ENCODE peak calls at places on chromosome 12, in six cellular contexts. V is thoracic aorta; Y is endothelial cell of umbilical vein; R is ovary; D is hepatocyte; E is CD8-positive, alpha-beta T cell. O is an unnamed sample. For H3K27me3, the result is how much of the 10 kb centered on the place peaks cover.

GRCh38 chr12:70609739-70610491 is 27.3 kb downstream of the PTPRB start:
- DNase-seq in V (no peak), Y (peak), R (peak), D (peak), E (no peak), O (no peak)

GRCh38 chr12:68497702-68498101 is 113.0 kb upstream of the RAP1B start:
- DNase-seq in V (no peak), Y (peak), R (no peak), D (no peak), E (no peak), O (no peak)

GRCh38 chr12:64385019-64385418 is 5.5 kb downstream of the C12orf56 start:
- DNase-seq in V (no peak), Y (no peak), R (no peak), D (no peak), E (no peak), O (no peak)

GRCh38 chr12:52811191-52812072 is 2.5 kb downstream of the KRT4 start:
- DNase-seq in V (no peak), Y (no peak), R (no peak), D (no peak), E (no peak), O (no peak)

GRCh38 chr12:58176296-58176869 is 235.0 kb downstream of the ATP23 start:
- DNase-seq in V (no peak), Y (peak), R (no peak), D (peak), E (no peak), O (no peak)

GRCh38 chr12:15534322-15534721 is 212.0 kb downstream of the PTPRO start:
- DNase-seq in V (no peak), Y (no peak), R (no peak), D (no peak), E (no peak), O (no peak)

GRCh38 chr12:116319316-116319715 is 41.8 kb upstream of the MED13L start:
- DNase-seq in V (no peak), Y (no peak), R (no peak), D (no peak), E (no peak), O (no peak)

GRCh38 chr12:7935773-7936581 is at the start of gene SLC2A3:
- DNase-seq in V (no peak), Y (peak), R (peak), D (peak), E (peak), O (peak)

GRCh38 chr12:2110841-2111566 is 58.2 kb downstream of the CACNA1C start:
- DNase-seq in V (no peak), Y (no peak), R (no peak), D (no peak), E (no peak), O (no peak)

GRCh38 chr12:116319851-116320621 is 42.5 kb upstream of the MED13L start:
- DNase-seq in V (peak), Y (peak), R (peak), D (peak), E (no peak), O (no peak)

GRCh38 chr12:78209851-78210493 is 379.3 kb downstream of the NAV3 start:
- DNase-seq in V (no peak), Y (no peak), R (no peak), D (no peak), E (no peak), O (no peak)

GRCh38 chr12:70236990-70237389 is 6.2 kb upstream of the CNOT2 start:
- DNase-seq in V (no peak), Y (no peak), R (no peak), D (no peak), E (no peak), O (no peak)

GRCh38 chr12:118034429-118035193 is 18.1 kb downstream of the RFC5 start:
- DNase-seq in V (no peak), Y (peak), R (no peak), D (peak), E (no peak), O (no peak)

GRCh38 chr12:11711675-11712327 is 62.3 kb downstream of the ETV6 start:
- DNase-seq in V (no peak), Y (no peak), R (no peak), D (no peak), E (no peak), O (no peak)

GRCh38 chr12:40248585-40249297 is 23.9 kb downstream of the LRRK2 start:
- DNase-seq in V (no peak), Y (no peak), R (no peak), D (no peak), E (no peak), O (no peak)

GRCh38 chr12:84803661-84804060 is 108.9 kb downstream of the SLC6A15 start:
- DNase-seq in V (no peak), Y (no peak), R (no peak), D (no peak), E (no peak), O (no peak)

GRCh38 chr12:19430988-19431387 is 8.3 kb upstream of the AEBP2 start:
- DNase-seq in V (no peak), Y (peak), R (no peak), D (no peak), E (no peak), O (no peak)

DNA sequence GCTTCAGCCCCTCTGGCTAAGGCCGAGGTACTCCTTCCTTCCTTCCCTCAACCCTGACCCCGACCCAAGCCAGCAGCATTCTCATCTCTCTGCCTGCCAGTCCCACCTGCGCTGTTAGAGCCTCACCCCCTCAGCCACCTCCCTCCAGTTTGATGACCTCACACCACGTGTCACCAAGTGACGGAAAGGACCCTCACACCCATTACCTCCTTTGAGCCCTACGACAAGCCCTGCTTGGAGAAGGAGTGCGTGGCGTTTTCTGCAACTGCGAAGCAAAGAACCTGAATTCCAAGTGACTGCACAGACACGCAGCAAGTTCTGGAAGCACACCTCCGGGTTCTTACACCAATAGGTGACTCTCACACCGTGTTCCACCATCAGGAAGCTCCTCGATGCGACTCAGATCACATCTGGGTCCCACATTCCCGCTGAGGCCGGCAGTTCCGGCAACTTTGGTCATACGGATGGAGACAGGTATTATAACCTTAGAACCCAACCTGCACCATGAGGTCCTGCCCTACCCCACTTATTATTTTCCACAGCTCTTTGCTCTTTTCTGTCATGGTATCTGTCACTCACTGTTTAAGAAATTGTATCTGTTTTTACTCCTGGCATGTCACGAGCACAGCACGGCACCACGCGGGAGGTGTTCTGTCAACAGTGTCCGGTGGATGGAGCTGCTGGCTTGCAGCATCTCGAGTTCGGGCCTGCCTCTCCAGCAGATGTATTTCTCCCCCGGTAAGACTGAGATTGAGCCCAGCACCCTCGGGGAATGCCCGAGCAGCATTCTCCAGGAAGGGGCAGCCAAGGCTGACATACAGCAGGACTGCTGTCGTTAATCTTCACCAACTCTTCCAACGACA is 5.0 kb upstream of the SLC6A12 start:
- DNase-seq in V (no peak), Y (no peak), R (no peak), D (no peak), E (no peak), O (no peak)
- H3K27me3 ChIP-seq in V (under half), Y (under half), R (under half), D (under half), E (under half), O (under half)

DNA sequence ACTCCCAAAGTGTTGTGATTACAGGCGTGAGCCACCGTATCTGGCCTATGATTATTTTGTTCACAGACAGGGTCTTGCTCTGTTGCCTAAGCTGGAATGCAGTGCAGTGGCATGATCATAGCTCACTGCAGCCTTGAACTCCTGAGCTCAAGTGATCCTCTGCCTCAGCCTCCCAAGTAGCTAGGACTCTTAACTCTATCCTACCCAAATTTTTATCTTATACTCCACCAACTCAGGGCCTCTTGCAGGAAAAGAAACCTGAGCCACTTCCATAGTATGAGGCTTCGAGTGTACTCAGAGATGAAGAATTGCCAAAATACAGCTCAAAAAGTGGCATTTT is 828 bp downstream of the MMAB start:
- DNase-seq in V (no peak), Y (no peak), R (no peak), D (no peak), E (no peak), O (no peak)
- H3K27me3 ChIP-seq in V (under half), Y (under half), R (under half), D (under half), E (under half), O (under half)

DNA sequence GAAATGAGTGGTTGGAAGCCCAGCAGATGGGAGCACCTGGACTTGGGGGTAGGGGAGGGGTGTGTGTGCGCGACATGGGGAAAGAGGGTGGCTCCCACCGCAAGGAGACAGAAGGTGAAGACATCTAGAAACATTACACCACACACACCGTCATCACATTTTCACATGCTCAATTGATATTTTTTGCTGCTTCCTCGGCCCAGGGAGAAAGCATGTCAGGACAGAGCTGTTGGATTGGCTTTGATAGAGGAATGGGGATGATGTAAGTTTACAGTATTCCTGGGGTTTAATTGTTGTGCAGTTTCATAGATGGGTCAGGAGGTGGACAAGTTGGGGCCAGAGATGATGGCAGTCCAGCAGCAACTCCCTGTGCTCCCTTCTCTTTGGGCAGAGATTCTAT is 9.2 kb downstream of the GABARAPL1 start:
- DNase-seq in V (no peak), Y (no peak), R (no peak), D (no peak), E (no peak), O (no peak)
- H3K27me3 ChIP-seq in V (under half), Y (under half), R (under half), D (under half), E (under half), O (under half)

GRCh38 chr12:49543221-49543913 is 4.5 kb downstream of the KCNH3 start:
- DNase-seq in V (no peak), Y (no peak), R (peak), D (no peak), E (no peak), O (no peak)

GRCh38 chr12:49543914-49544815 is 5.3 kb downstream of the KCNH3 start:
- DNase-seq in V (no peak), Y (no peak), R (no peak), D (no peak), E (no peak), O (no peak)

GRCh38 chr12:49541140-49541861 is 2.5 kb downstream of the KCNH3 start:
- DNase-seq in V (no peak), Y (no peak), R (no peak), D (no peak), E (no peak), O (no peak)

GRCh38 chr12:49541911-49542505 is 3.2 kb downstream of the KCNH3 start:
- DNase-seq in V (no peak), Y (no peak), R (no peak), D (no peak), E (no peak), O (no peak)

GRCh38 chr12:49542592-49543160 is 3.8 kb downstream of the KCNH3 start:
- DNase-seq in V (no peak), Y (no peak), R (no peak), D (no peak), E (no peak), O (no peak)
- H3K27me3 ChIP-seq in V (under half), Y (under half), R (under half), D (half or more), E (under half), O (under half)

GRCh38 chr12:54608786-54609185 is 20.3 kb upstream of the PPP1R1A start:
- DNase-seq in V (no peak), Y (no peak), R (no peak), D (no peak), E (no peak), O (no peak)
- H3K27me3 ChIP-seq in V (under half), Y (under half), R (under half), D (under half), E (under half), O (under half)

GRCh38 chr12:76719642-76720041 is 44.3 kb upstream of the ZDHHC17 start:
- DNase-seq in V (no peak), Y (no peak), R (no peak), D (no peak), E (no peak), O (no peak)

GRCh38 chr12:76714415-76714814 is 49.5 kb upstream of the ZDHHC17 start:
- DNase-seq in V (no peak), Y (no peak), R (no peak), D (no peak), E (no peak), O (no peak)

GRCh38 chr12:76714861-76715260 is 49.1 kb upstream of the ZDHHC17 start:
- DNase-seq in V (no peak), Y (no peak), R (no peak), D (no peak), E (no peak), O (no peak)

GRCh38 chr12:76719171-76719631 is 44.7 kb upstream of the ZDHHC17 start:
- DNase-seq in V (no peak), Y (no peak), R (no peak), D (no peak), E (no peak), O (no peak)

GRCh38 chr12:76720068-76720467 is 43.8 kb upstream of the ZDHHC17 start:
- DNase-seq in V (no peak), Y (no peak), R (no peak), D (no peak), E (no peak), O (no peak)
- H3K27me3 ChIP-seq in V (under half), Y (under half), R (under half), D (under half), E (under half), O (under half)

DNA sequence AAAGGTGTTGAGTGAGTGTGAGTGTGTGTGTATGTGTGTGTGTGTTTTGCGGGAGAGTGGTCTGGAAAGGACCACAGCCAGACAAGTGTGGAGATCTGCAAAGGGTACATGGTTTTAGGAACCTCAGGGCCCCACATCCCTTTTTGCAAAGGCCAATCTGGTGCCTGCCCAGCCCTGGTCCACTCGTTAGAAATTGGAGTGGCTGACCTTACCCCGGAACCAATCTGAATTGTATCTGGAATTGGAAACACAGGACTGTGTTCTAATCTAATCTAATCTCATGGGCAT is 11.3 kb upstream of the TBX3 start:
- DNase-seq in V (no peak), Y (no peak), R (no peak), D (no peak), E (no peak), O (no peak)
- H3K27me3 ChIP-seq in V (under half), Y (half or more), R (under half), D (under half), E (under half), O (under half)

GRCh38 chr12:53969588-53970259 is 3.2 kb upstream of the HOXC11 start:
- DNase-seq in V (no peak), Y (no peak), R (no peak), D (no peak), E (no peak), O (no peak)
- H3K27me3 ChIP-seq in V (under half), Y (half or more), R (under half), D (half or more), E (half or more), O (under half)

DNA sequence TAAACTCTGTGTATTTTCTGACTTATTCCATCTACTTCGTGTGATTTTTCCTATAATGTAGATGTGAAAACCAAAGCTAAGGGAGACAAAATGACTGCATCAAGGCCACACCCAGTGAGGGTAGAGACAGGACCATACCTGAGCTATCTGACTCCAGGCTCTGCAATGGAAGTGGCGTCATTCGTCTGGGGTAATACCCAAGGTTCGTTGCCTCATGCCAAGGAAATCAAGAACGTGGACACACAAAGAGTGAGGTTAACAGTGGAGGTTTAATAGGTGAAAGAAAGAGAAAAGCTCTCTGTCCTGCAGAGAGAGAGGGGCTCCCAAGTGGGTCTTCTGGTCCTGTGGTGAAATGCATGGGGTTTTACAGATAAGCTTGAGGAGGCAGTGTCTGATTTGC is 285.4 kb upstream of the SFSWAP start:
- DNase-seq in V (no peak), Y (no peak), R (no peak), D (no peak), E (no peak), O (no peak)
- H3K27me3 ChIP-seq in V (under half), Y (under half), R (under half), D (under half), E (under half), O (under half)

GRCh38 chr12:76882367-76882766 is 3.5 kb upstream of the CSRP2 start:
- DNase-seq in V (no peak), Y (no peak), R (no peak), D (no peak), E (no peak), O (no peak)
- H3K27me3 ChIP-seq in V (under half), Y (under half), R (under half), D (under half), E (under half), O (under half)